ENCODE peak calls at places on chromosomes 16 and 17, in eight cellular contexts. P, Q, C, E, D, U, T and L are unnamed samples.

GRCh38 chr17:7232114-7232513 is 2.2 kb downstream of the DVL2 start:
- DNase-seq in P (no peak), Q (no peak), C (no peak), E (no peak), D (no peak), U (no peak), T (no peak), L (no peak)

GRCh38 chr16:3013491-3013951 is 798 bp downstream of the CLDN9 start:
- DNase-seq in P (no peak), Q (no peak), C (no peak), E (no peak), D (no peak), U (no peak), T (no peak), L (no peak)

GRCh38 chr17:50203086-50203485 is 1.7 kb upstream of the COL1A1 start:
- DNase-seq in P (peak), Q (no peak), C (no peak), E (no peak), D (no peak), U (no peak), T (no peak), L (no peak)

GRCh38 chr17:28169621-28170349 is 127.3 kb downstream of the NLK start:
- DNase-seq in P (no peak), Q (no peak), C (no peak), E (no peak), D (no peak), U (no peak), T (no peak), L (no peak)

GRCh38 chr17:50382931-50383330 is 9.9 kb downstream of the EME1 start:
- DNase-seq in P (no peak), Q (no peak), C (no peak), E (no peak), D (no peak), U (no peak), T (no peak), L (no peak)

GRCh38 chr17:49069585-49070273 is 62.8 kb upstream of the B4GALNT2 start:
- DNase-seq in P (no peak), Q (no peak), C (peak), E (peak), D (peak), U (no peak), T (no peak), L (no peak)

GRCh38 chr17:49365667-49366066 is 3.6 kb upstream of the ZNF652 start:
- DNase-seq in P (no peak), Q (peak), C (peak), E (peak), D (peak), U (no peak), T (no peak), L (no peak)

GRCh38 chr17:44069974-44070454 is 521 bp upstream of the G6PC3 start:
- DNase-seq in P (no peak), Q (peak), C (no peak), E (peak), D (peak), U (no peak), T (no peak), L (no peak)

GRCh38 chr17:40857535-40857934 is 9.5 kb downstream of the KRT12 start:
- DNase-seq in P (no peak), Q (no peak), C (peak), E (peak), D (no peak), U (no peak), T (peak), L (no peak)

GRCh38 chr17:82281502-82282238 is 8.2 kb upstream of the CSNK1D start:
- DNase-seq in P (no peak), Q (peak), C (no peak), E (no peak), D (peak), U (no peak), T (no peak), L (no peak)

GRCh38 chr17:30336369-30337171 is 2.7 kb upstream of the TMIGD1 start:
- DNase-seq in P (no peak), Q (peak), C (peak), E (peak), D (peak), U (peak), T (no peak), L (no peak)

GRCh38 chr17:13323990-13324389 is 277.7 kb downstream of the HS3ST3A1 start:
- DNase-seq in P (no peak), Q (no peak), C (no peak), E (peak), D (no peak), U (no peak), T (no peak), L (no peak)

GRCh38 chr17:55134486-55135157 is 130.1 kb upstream of the HLF start:
- DNase-seq in P (no peak), Q (no peak), C (peak), E (peak), D (peak), U (no peak), T (no peak), L (no peak)

GRCh38 chr16:64138621-64139020 is 983.2 kb downstream of the CDH11 start:
- DNase-seq in P (no peak), Q (no peak), C (no peak), E (no peak), D (no peak), U (no peak), T (no peak), L (no peak)

GRCh38 chr16:86343111-86343642 is 167.2 kb upstream of the FOXF1 start:
- DNase-seq in P (no peak), Q (no peak), C (peak), E (peak), D (no peak), U (no peak), T (no peak), L (no peak)

GRCh38 chr17:66549731-66550207 is 247.4 kb downstream of the PRKCA start:
- DNase-seq in P (no peak), Q (peak), C (peak), E (peak), D (peak), U (no peak), T (peak), L (no peak)

GRCh38 chr17:16915752-16916556 is 56.0 kb downstream of the TNFRSF13B start:
- DNase-seq in P (no peak), Q (peak), C (no peak), E (peak), D (peak), U (peak), T (no peak), L (peak)

GRCh38 chr16:2767891-2768290 is 9.2 kb downstream of the ELOB start:
- DNase-seq in P (no peak), Q (no peak), C (no peak), E (no peak), D (peak), U (no peak), T (no peak), L (no peak)

GRCh38 chr17:28961391-28961790 is 10.1 kb upstream of the PHF12 start:
- DNase-seq in P (peak), Q (no peak), C (no peak), E (no peak), D (no peak), U (no peak), T (no peak), L (no peak)

GRCh38 chr16:1993731-1994131 is 4.0 kb downstream of the SYNGR3 start:
- DNase-seq in P (no peak), Q (no peak), C (no peak), E (peak), D (peak), U (no peak), T (no peak), L (no peak)

GRCh38 chr17:77769215-77769614 is 189.3 kb upstream of the TNRC6C start:
- DNase-seq in P (no peak), Q (no peak), C (peak), E (peak), D (no peak), U (no peak), T (no peak), L (no peak)

GRCh38 chr17:10668771-10669170 is 11.7 kb upstream of the MYH3 start:
- DNase-seq in P (no peak), Q (no peak), C (peak), E (peak), D (peak), U (no peak), T (peak), L (no peak)

GRCh38 chr17:72705905-72706395 is 386.5 kb downstream of the SLC39A11 start:
- DNase-seq in P (no peak), Q (no peak), C (no peak), E (no peak), D (no peak), U (peak), T (no peak), L (no peak)

GRCh38 chr16:75279277-75279676 is 27.9 kb upstream of the BCAR1 start:
- DNase-seq in P (no peak), Q (no peak), C (peak), E (no peak), D (peak), U (no peak), T (no peak), L (no peak)

GRCh38 chr17:1460233-1460632 is 4.2 kb upstream of the CRK start:
- DNase-seq in P (no peak), Q (no peak), C (no peak), E (no peak), D (no peak), U (no peak), T (no peak), L (no peak)

GRCh38 chr16:84732674-84733352 is 33.0 kb downstream of the USP10 start:
- DNase-seq in P (no peak), Q (no peak), C (no peak), E (no peak), D (peak), U (no peak), T (no peak), L (no peak)

GRCh38 chr16:54194008-54194731 is 92.4 kb downstream of the IRX3 start:
- DNase-seq in P (peak), Q (no peak), C (peak), E (peak), D (peak), U (no peak), T (no peak), L (no peak)

GRCh38 chr17:73657473-73658116 is 13.3 kb upstream of the SDK2 start:
- DNase-seq in P (no peak), Q (peak), C (no peak), E (peak), D (no peak), U (no peak), T (no peak), L (peak)

GRCh38 chr17:9356488-9356911 is 219.1 kb downstream of the STX8 start:
- DNase-seq in P (no peak), Q (no peak), C (no peak), E (no peak), D (no peak), U (no peak), T (no peak), L (no peak)

GRCh38 chr16:3770530-3770929 is 53.2 kb upstream of the TRAP1 start:
- DNase-seq in P (no peak), Q (no peak), C (no peak), E (no peak), D (no peak), U (no peak), T (no peak), L (no peak)

GRCh38 chr17:75481194-75482059 is 25.0 kb downstream of the TMEM94 start:
- DNase-seq in P (no peak), Q (no peak), C (no peak), E (no peak), D (no peak), U (no peak), T (no peak), L (no peak)

GRCh38 chr17:21213491-21214014 is 408 bp downstream of the TMEM11 start:
- DNase-seq in P (no peak), Q (no peak), C (no peak), E (peak), D (no peak), U (no peak), T (no peak), L (peak)

DNA sequence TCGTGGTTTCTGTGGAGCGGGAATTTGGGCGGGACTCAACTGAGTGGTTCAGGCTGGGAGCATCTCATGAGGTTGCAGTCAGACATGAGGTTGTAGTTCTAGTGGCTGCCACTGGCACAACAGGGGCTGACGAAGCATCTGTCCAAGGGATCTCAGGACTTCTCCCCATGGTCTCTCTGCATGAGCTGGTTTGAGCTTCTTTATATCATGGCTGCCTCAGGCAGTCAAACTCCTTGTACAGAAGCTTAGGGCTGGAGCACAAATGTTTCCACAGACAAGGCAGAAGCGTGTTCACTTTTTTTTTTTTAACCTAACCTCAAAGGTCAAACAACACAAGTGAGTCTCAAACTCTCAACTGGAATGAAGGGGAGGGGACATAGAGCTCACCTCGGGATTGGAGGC is 243.3 kb downstream of the MSI2 start:
- DNase-seq in P (no peak), Q (no peak), C (peak), E (peak), D (no peak), U (no peak), T (no peak), L (no peak)
- TF ChIP-seq CTCF in P (no peak), Q (peak), C (no peak), E (peak), D (no peak), U (no peak), T (no peak), L (no peak)

DNA sequence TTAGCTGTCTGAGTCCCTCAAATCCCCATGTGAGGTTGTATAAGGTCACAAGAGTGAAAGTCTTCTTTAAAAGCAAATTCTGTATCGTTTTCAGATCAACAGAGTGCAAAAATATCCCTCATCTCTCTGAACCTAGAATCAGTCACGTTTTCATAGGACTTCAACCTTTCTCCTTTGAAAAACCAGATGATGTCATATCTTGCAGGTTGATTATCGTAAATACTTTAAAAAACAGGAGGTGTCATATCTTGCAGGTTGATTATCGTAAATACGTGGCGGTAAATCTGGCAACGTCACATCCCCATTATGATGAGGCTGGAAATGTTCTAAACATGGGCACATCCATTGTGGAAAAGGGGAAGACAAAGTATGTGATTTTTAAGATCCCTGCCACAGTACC is 25.9 kb downstream of the BCO1 start:
- DNase-seq in P (no peak), Q (no peak), C (no peak), E (no peak), D (no peak), U (no peak), T (no peak), L (no peak)
- TF ChIP-seq CTCF in P (no peak), Q (no peak), C (no peak), E (no peak), D (no peak), U (no peak), T (no peak), L (no peak)

GRCh38 chr16:21158208-21159110 is at the start of gene LDAF1:
- DNase-seq in P (peak), Q (peak), C (peak), E (peak), D (peak), U (peak), T (no peak), L (peak)

GRCh38 chr16:21161211-21161610 is 2.7 kb downstream of the LDAF1 start:
- DNase-seq in P (no peak), Q (no peak), C (no peak), E (peak), D (no peak), U (no peak), T (no peak), L (no peak)

GRCh38 chr16:21157632-21158031 is 842 bp upstream of the LDAF1 start:
- DNase-seq in P (no peak), Q (no peak), C (no peak), E (no peak), D (no peak), U (no peak), T (no peak), L (no peak)

GRCh38 chr16:21160276-21160675 is 1.8 kb downstream of the LDAF1 start:
- DNase-seq in P (no peak), Q (no peak), C (no peak), E (no peak), D (no peak), U (no peak), T (no peak), L (no peak)

GRCh38 chr16:21159281-21159951 is 942 bp downstream of the LDAF1 start:
- DNase-seq in P (peak), Q (no peak), C (no peak), E (no peak), D (peak), U (peak), T (no peak), L (peak)
- TF ChIP-seq CTCF in P (no peak), Q (no peak), C (no peak), E (no peak), D (peak), U (no peak), T (no peak), L (no peak)

DNA sequence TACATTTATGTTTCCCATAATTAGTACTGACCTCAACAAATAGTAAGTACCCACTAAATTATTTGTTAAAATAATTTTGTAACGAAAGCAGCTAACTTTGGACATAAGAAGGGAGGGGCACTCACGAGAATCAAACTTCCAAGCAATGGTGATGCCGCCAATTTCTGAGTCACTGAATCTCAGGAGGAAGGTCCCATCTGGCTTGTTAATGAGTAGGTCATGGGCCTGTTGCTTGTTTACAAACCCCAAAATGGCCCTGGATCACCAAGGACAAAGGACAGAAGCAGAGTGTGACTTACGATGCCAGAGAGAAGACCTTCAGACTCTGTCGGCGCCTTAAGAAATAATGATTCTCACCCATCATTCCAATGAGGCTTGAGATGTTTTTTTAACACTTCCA is 15.8 kb upstream of the GHDC start:
- DNase-seq in P (no peak), Q (no peak), C (no peak), E (no peak), D (no peak), U (no peak), T (no peak), L (no peak)
- TF ChIP-seq CTCF in P (no peak), Q (no peak), C (no peak), E (no peak), D (no peak), U (no peak), T (no peak), L (no peak)

GRCh38 chr17:63701477-63702222 is 1.7 kb upstream of the LIMD2 start:
- DNase-seq in P (no peak), Q (no peak), C (no peak), E (no peak), D (no peak), U (peak), T (no peak), L (no peak)

GRCh38 chr17:63702223-63702577 is 2.3 kb upstream of the LIMD2 start:
- DNase-seq in P (no peak), Q (no peak), C (no peak), E (no peak), D (no peak), U (peak), T (no peak), L (no peak)

GRCh38 chr17:63698886-63699637 is 863 bp downstream of the LIMD2 start:
- DNase-seq in P (no peak), Q (no peak), C (peak), E (peak), D (no peak), U (peak), T (no peak), L (peak)

GRCh38 chr17:63699638-63700527 is at the start of gene LIMD2:
- DNase-seq in P (peak), Q (no peak), C (peak), E (no peak), D (no peak), U (peak), T (no peak), L (peak)

GRCh38 chr17:63700528-63701441 is 860 bp upstream of the LIMD2 start:
- DNase-seq in P (no peak), Q (no peak), C (peak), E (peak), D (no peak), U (peak), T (no peak), L (no peak)
- TF ChIP-seq CTCF in P (peak), Q (no peak), C (no peak), E (peak), D (peak), U (peak), T (no peak), L (peak)

GRCh38 chr16:25390761-25391160 is 133.1 kb upstream of the ZKSCAN2 start:
- DNase-seq in P (no peak), Q (no peak), C (no peak), E (no peak), D (peak), U (no peak), T (no peak), L (no peak)

GRCh38 chr16:25395528-25395927 is 137.9 kb upstream of the ZKSCAN2 start:
- DNase-seq in P (no peak), Q (no peak), C (no peak), E (no peak), D (no peak), U (no peak), T (no peak), L (no peak)
- TF ChIP-seq CTCF in P (no peak), Q (peak), C (no peak), E (no peak), D (peak), U (no peak), T (no peak), L (no peak)

GRCh38 chr16:73186752-73187151 is 138.8 kb upstream of the ZFHX3 start:
- DNase-seq in P (no peak), Q (no peak), C (no peak), E (no peak), D (no peak), U (no peak), T (no peak), L (no peak)
- TF ChIP-seq CTCF in P (no peak), Q (no peak), C (no peak), E (no peak), D (no peak), U (no peak), T (no peak), L (no peak)

DNA sequence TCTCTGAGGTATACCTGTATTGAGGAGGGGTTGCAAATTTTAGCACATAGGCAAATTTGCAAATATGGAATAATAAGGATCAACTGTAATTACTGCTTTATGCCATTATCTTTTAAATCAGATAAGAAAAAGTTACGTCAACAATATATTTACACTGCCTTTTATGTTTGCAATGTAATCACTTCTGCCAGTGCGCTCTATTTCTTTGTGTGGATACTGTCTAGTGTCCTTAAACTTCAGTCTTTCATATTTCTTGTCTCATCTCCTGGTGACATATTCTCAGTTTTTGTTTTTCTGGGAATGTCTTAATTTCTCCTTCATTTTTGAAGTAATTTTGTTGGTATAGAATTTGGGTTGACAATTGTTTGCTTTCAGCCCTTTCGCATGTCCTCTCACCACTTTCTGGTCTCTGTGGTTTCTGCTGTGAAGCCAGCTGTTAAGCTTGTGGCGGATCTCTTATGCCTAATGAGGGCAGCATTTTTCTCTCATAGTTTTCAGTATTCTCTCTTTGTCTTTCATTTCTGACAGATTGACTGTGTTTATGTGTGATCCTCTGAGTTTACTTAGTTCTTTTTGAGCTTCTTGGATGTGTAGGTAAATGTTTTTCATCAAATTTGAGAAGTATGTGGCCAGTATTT is 37.6 kb upstream of the ABCC11 start:
- DNase-seq in P (no peak), Q (no peak), C (no peak), E (no peak), D (no peak), U (peak), T (no peak), L (no peak)
- TF ChIP-seq CTCF in P (no peak), Q (no peak), C (no peak), E (no peak), D (no peak), U (no peak), T (no peak), L (no peak)

GRCh38 chr17:79925242-79925957 is 86.2 kb upstream of the CBX4 start:
- DNase-seq in P (no peak), Q (no peak), C (peak), E (peak), D (no peak), U (no peak), T (no peak), L (no peak)
- TF ChIP-seq CTCF in P (no peak), Q (no peak), C (peak), E (peak), D (no peak), U (no peak), T (peak), L (no peak)